ENCODE peak calls at places on chromosome 9, in seven cellular contexts. J is fibroblast of lung, M is aorta, P is NCI-H446, R is RWPE1, I is DND-41, L is IMR-90. X is an unnamed sample.

GRCh38 chr9:135228983-135229625 is 141.6 kb downstream of the OLFM1 start:
- DNase-seq in J (no peak), M (peak), P (no peak), R (no peak), I (no peak), L (no peak), X (no peak)

GRCh38 chr9:2655411-2655901 is 33.9 kb downstream of the VLDLR start:
- DNase-seq in J (peak), M (no peak), P (no peak), R (peak), I (peak), L (peak), X (no peak)

GRCh38 chr9:122394265-122395242 is 23.7 kb downstream of the PTGS1 start:
- DNase-seq in J (peak), M (peak), P (no peak), R (peak), I (no peak), L (peak), X (no peak)

GRCh38 chr9:128629852-128630545 is 26.6 kb downstream of the DYNC2I2 start:
- DNase-seq in J (no peak), M (peak), P (no peak), R (no peak), I (no peak), L (no peak), X (no peak)

GRCh38 chr9:123643518-123643917 is 286.4 kb downstream of the DENND1A start:
- DNase-seq in J (no peak), M (no peak), P (no peak), R (no peak), I (no peak), L (no peak), X (no peak)

GRCh38 chr9:130866474-130866965 is 30.1 kb downstream of the QRFP start:
- DNase-seq in J (peak), M (peak), P (peak), R (peak), I (peak), L (peak), X (peak)

GRCh38 chr9:8857330-8858249 is 1058.0 kb upstream of the DMAC1 start:
- DNase-seq in J (peak), M (peak), P (peak), R (no peak), I (peak), L (no peak), X (peak)

GRCh38 chr9:74570879-74571512 is 73.9 kb downstream of the RORB start:
- DNase-seq in J (peak), M (no peak), P (peak), R (peak), I (peak), L (peak), X (no peak)